ENCODE peak calls at places on chromosomes 7 and 10, in six cellular contexts. One of them, this sample, is unnamed.

GRCh38 chr10:117137031-117137910 is 799 bp downstream of the VAX1 start:
- DNase-seq in NCI-H510A: no peak
- DNase-seq in G401: no peak
- DNase-seq in NCI-H1436: no peak
- DNase-seq in left cardiac atrium: peak
- DNase-seq in retinal pigment epithelial cell: no peak
- DNase-seq in this sample: peak

GRCh38 chr10:62036186-62037081 is 134.9 kb downstream of the ARID5B start:
- DNase-seq in NCI-H510A: no peak
- DNase-seq in G401: no peak
- DNase-seq in NCI-H1436: no peak
- DNase-seq in left cardiac atrium: no peak
- DNase-seq in retinal pigment epithelial cell: no peak
- DNase-seq in this sample: no peak

GRCh38 chr10:37563715-37564108 is 293.7 kb downstream of the ZNF248 start:
- DNase-seq in NCI-H510A: no peak
- DNase-seq in G401: no peak
- DNase-seq in NCI-H1436: no peak
- DNase-seq in left cardiac atrium: no peak
- DNase-seq in retinal pigment epithelial cell: no peak
- DNase-seq in this sample: no peak

GRCh38 chr10:718143-718700 is 28.8 kb upstream of the DIP2C start:
- DNase-seq in NCI-H510A: no peak
- DNase-seq in G401: no peak
- DNase-seq in NCI-H1436: no peak
- DNase-seq in left cardiac atrium: no peak
- DNase-seq in retinal pigment epithelial cell: no peak
- DNase-seq in this sample: no peak

GRCh38 chr10:132319853-132320669 is 11.9 kb upstream of the LRRC27 start:
- DNase-seq in NCI-H510A: no peak
- DNase-seq in G401: no peak
- DNase-seq in NCI-H1436: no peak
- DNase-seq in left cardiac atrium: no peak
- DNase-seq in retinal pigment epithelial cell: no peak
- DNase-seq in this sample: no peak

GRCh38 chr10:18185621-18186020 is 45.4 kb downstream of the CACNB2 start:
- DNase-seq in NCI-H510A: no peak
- DNase-seq in G401: no peak
- DNase-seq in NCI-H1436: no peak
- DNase-seq in left cardiac atrium: no peak
- DNase-seq in retinal pigment epithelial cell: no peak
- DNase-seq in this sample: peak

GRCh38 chr10:100519321-100520051 is at the start of gene SEC31B:
- DNase-seq in NCI-H510A: peak
- DNase-seq in G401: peak
- DNase-seq in NCI-H1436: no peak
- DNase-seq in left cardiac atrium: peak
- DNase-seq in retinal pigment epithelial cell: no peak
- DNase-seq in this sample: peak

GRCh38 chr7:105876964-105877601 is 684 bp upstream of the ATXN7L1 start:
- DNase-seq in NCI-H510A: no peak
- DNase-seq in G401: peak
- DNase-seq in NCI-H1436: peak
- DNase-seq in left cardiac atrium: peak
- DNase-seq in retinal pigment epithelial cell: no peak
- DNase-seq in this sample: peak

GRCh38 chr7:154928136-154929005 is 74.6 kb downstream of the PAXIP1 start:
- DNase-seq in NCI-H510A: no peak
- DNase-seq in G401: peak
- DNase-seq in NCI-H1436: peak
- DNase-seq in left cardiac atrium: peak
- DNase-seq in retinal pigment epithelial cell: peak
- DNase-seq in this sample: peak

GRCh38 chr7:24291271-24291670 is 7.3 kb downstream of the NPY start:
- DNase-seq in NCI-H510A: no peak
- DNase-seq in G401: no peak
- DNase-seq in NCI-H1436: no peak
- DNase-seq in left cardiac atrium: no peak
- DNase-seq in retinal pigment epithelial cell: no peak
- DNase-seq in this sample: no peak

GRCh38 chr7:150877545-150877944 is 25.2 kb downstream of the AOC1 start:
- DNase-seq in NCI-H510A: no peak
- DNase-seq in G401: no peak
- DNase-seq in NCI-H1436: no peak
- DNase-seq in left cardiac atrium: no peak
- DNase-seq in retinal pigment epithelial cell: no peak
- DNase-seq in this sample: no peak

GRCh38 chr7:18570441-18570840 is 74.9 kb downstream of the HDAC9 start:
- DNase-seq in NCI-H510A: no peak
- DNase-seq in G401: no peak
- DNase-seq in NCI-H1436: no peak
- DNase-seq in left cardiac atrium: no peak
- DNase-seq in retinal pigment epithelial cell: no peak
- DNase-seq in this sample: no peak

GRCh38 chr7:6359021-6359420 is 86.6 kb upstream of the CYTH3 start:
- DNase-seq in NCI-H510A: no peak
- DNase-seq in G401: no peak
- DNase-seq in NCI-H1436: no peak
- DNase-seq in left cardiac atrium: no peak
- DNase-seq in retinal pigment epithelial cell: no peak
- DNase-seq in this sample: no peak

GRCh38 chr10:126315471-126316177 is 72.7 kb downstream of the ADAM12 start:
- DNase-seq in NCI-H510A: no peak
- DNase-seq in G401: no peak
- DNase-seq in NCI-H1436: no peak
- DNase-seq in left cardiac atrium: no peak
- DNase-seq in retinal pigment epithelial cell: peak
- DNase-seq in this sample: no peak

GRCh38 chr7:74452748-74453320 is 872 bp upstream of the GTF2IRD1 start:
- DNase-seq in NCI-H510A: no peak
- DNase-seq in G401: peak
- DNase-seq in NCI-H1436: no peak
- DNase-seq in left cardiac atrium: no peak
- DNase-seq in retinal pigment epithelial cell: peak
- DNase-seq in this sample: no peak